ENCODE peak calls at places on chromosomes 12 and 14, in nine cellular contexts. N is HAP-1; O is lung; I is GM12878; P is CD8-positive, alpha-beta memory T cell; C is fibroblast of lung; B is cardiac muscle cell; U is mucosa of descending colon; Y is tibial nerve. L is an unnamed sample. For H3K9me3, the result is how much of the 10 kb centered on the place peaks cover.

GRCh38 chr14:76774471-76775158 is 13.3 kb downstream of the VASH1 start:
- DNase-seq in N (no peak), O (no peak), I (no peak), P (no peak), C (no peak), B (no peak), U (no peak), Y (no peak), L (no peak)

GRCh38 chr14:76977793-76978730 is 50.4 kb downstream of the IRF2BPL start:
- DNase-seq in N (no peak), O (peak), I (peak), P (peak), C (peak), B (peak), U (no peak), Y (no peak), L (peak)

GRCh38 chr14:73712540-73713141 is 1.5 kb downstream of the PNMA1 start:
- DNase-seq in N (peak), O (no peak), I (no peak), P (peak), C (no peak), B (peak), U (no peak), Y (no peak), L (no peak)

GRCh38 chr12:114254172-114254571 is 151.8 kb downstream of the TBX5 start:
- DNase-seq in N (no peak), O (no peak), I (no peak), P (no peak), C (no peak), B (no peak), U (no peak), Y (no peak), L (no peak)

GRCh38 chr14:46344327-46344937 is 307.1 kb downstream of the RPL10L start:
- DNase-seq in N (peak), O (no peak), I (peak), P (no peak), C (peak), B (peak), U (peak), Y (no peak), L (no peak)

GRCh38 chr12:131830335-131831020 is 2.3 kb downstream of the MMP17 start:
- DNase-seq in N (peak), O (peak), I (no peak), P (peak), C (peak), B (peak), U (peak), Y (peak), L (no peak)

GRCh38 chr12:26062566-26062965 is 62.3 kb downstream of the BHLHE41 start:
- DNase-seq in N (no peak), O (no peak), I (no peak), P (no peak), C (peak), B (peak), U (no peak), Y (no peak), L (no peak)

GRCh38 chr12:97275261-97276197 is 187.1 kb upstream of the RMST start:
- DNase-seq in N (peak), O (no peak), I (no peak), P (no peak), C (no peak), B (no peak), U (no peak), Y (peak), L (no peak)

GRCh38 chr12:116539905-116540482 is 19.2 kb upstream of the MAP1LC3B2 start:
- DNase-seq in N (peak), O (no peak), I (no peak), P (no peak), C (peak), B (peak), U (peak), Y (no peak), L (no peak)

GRCh38 chr12:56119361-56119796 is 1.3 kb downstream of the ZC3H10 start:
- DNase-seq in N (peak), O (peak), I (no peak), P (peak), C (peak), B (peak), U (peak), Y (no peak), L (peak)

GRCh38 chr14:73786942-73787759 is 64.5 kb upstream of the PTGR2 start:
- DNase-seq in N (peak), O (peak), I (no peak), P (peak), C (no peak), B (peak), U (peak), Y (no peak), L (peak)

GRCh38 chr12:27906127-27906500 is 66.4 kb downstream of the PTHLH start:
- DNase-seq in N (no peak), O (no peak), I (no peak), P (no peak), C (no peak), B (no peak), U (no peak), Y (no peak), L (no peak)

GRCh38 chr12:45050331-45050750 is 558 bp downstream of the DBX2 start:
- DNase-seq in N (peak), O (no peak), I (no peak), P (no peak), C (no peak), B (no peak), U (no peak), Y (no peak), L (no peak)

GRCh38 chr14:95530461-95531170 is 4.2 kb upstream of the GLRX5 start:
- DNase-seq in N (no peak), O (no peak), I (no peak), P (no peak), C (no peak), B (no peak), U (no peak), Y (no peak), L (no peak)

GRCh38 chr12:114399664-114400211 is 6.2 kb downstream of the TBX5 start:
- DNase-seq in N (no peak), O (no peak), I (no peak), P (no peak), C (peak), B (peak), U (peak), Y (no peak), L (no peak)

GRCh38 chr12:91627225-91627624 is 444.6 kb upstream of the DCN start:
- DNase-seq in N (no peak), O (no peak), I (no peak), P (no peak), C (no peak), B (no peak), U (no peak), Y (no peak), L (no peak)

GRCh38 chr12:50402270-50403000 is 1.8 kb downstream of the LARP4 start:
- DNase-seq in N (no peak), O (no peak), I (no peak), P (no peak), C (peak), B (no peak), U (no peak), Y (no peak), L (no peak)

GRCh38 chr12:89844539-89844938 is 135.9 kb upstream of the ATP2B1 start:
- DNase-seq in N (no peak), O (no peak), I (no peak), P (no peak), C (no peak), B (no peak), U (no peak), Y (no peak), L (no peak)
- H3K9me3 ChIP-seq in N (under half), O (under half), I (under half), P (under half), C (under half), B (under half), U (under half), Y (under half), L (under half)

DNA sequence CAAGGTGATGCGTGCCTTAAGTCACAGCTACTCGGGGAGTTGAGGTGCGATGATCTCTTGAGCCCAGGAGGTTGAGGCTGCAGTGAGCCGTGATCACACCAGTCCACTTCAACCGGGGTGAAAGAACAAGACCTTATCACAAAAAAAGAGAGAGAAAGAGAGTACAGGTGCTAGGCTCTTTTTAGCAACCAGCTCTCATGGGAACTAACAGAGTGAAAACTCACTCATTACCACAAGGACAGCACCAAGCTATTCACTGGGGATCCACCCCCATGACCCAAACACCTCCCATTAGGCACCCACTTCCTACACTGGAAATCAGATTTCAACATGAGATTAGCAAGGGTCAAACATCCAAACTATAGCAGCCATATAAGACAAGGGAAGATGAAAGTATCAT is 164.2 kb downstream of the NDUFA12 start:
- DNase-seq in N (no peak), O (no peak), I (peak), P (no peak), C (no peak), B (no peak), U (no peak), Y (no peak), L (no peak)
- H3K9me3 ChIP-seq in N (under half), O (under half), I (under half), P (under half), C (under half), B (under half), U (under half), Y (under half), L (under half)

GRCh38 chr14:105690671-105691070 is 164.3 kb downstream of the TMEM121 start:
- DNase-seq in N (no peak), O (no peak), I (no peak), P (no peak), C (no peak), B (no peak), U (no peak), Y (no peak), L (no peak)

GRCh38 chr14:105685003-105685402 is 158.6 kb downstream of the TMEM121 start:
- DNase-seq in N (no peak), O (no peak), I (no peak), P (no peak), C (no peak), B (no peak), U (no peak), Y (no peak), L (no peak)

GRCh38 chr14:105694961-105695360 is 168.6 kb downstream of the TMEM121 start:
- DNase-seq in N (no peak), O (no peak), I (no peak), P (no peak), C (no peak), B (no peak), U (no peak), Y (no peak), L (no peak)

GRCh38 chr14:105689722-105690121 is 163.3 kb downstream of the TMEM121 start:
- DNase-seq in N (no peak), O (no peak), I (no peak), P (no peak), C (no peak), B (no peak), U (no peak), Y (no peak), L (no peak)
- H3K9me3 ChIP-seq in N (under half), O (under half), I (under half), P (under half), C (under half), B (under half), U (under half), Y (under half), L (under half)

DNA sequence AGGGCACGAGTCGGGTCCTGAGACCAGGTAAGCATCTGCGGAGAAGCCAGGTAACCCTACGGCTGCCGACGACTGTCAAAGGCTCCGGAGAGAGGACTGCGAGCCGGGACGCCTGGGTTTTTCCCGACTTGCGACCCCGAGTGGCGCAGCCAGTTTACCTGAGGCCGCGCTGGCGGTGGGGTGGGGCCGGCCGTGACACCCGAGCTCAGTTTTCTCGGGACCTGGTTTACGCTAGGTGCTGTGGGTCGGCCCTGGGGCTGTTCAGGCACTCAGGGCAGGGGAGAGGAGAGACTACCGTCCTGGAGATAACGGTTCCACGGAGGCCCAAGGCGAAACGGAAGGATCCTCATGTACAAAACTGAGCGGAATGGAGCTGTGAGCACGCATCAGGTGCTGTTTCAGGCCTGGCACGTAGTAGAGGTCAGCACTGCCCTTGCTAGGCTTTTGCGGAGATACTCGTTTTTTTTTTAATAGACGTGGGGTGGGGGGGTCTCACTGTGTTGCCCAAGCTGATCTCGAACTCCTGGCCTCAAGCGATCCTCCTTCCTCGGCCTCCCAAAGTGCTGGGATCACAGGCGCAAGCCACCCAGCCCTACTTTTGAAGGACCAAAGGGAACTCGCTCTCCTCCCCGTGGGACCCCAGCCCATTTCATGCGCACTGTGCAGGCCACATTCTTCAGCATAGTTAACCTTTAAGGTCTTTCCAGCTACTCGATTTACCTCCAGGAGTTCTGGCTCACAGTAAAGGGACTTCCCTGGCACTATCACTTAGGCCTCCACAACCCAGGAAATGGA is 466 bp downstream of the MTRFR start:
- DNase-seq in N (no peak), O (no peak), I (no peak), P (no peak), C (no peak), B (peak), U (no peak), Y (no peak), L (no peak)
- H3K9me3 ChIP-seq in N (under half), O (under half), I (under half), P (under half), C (under half), B (under half), U (under half), Y (under half), L (under half)

DNA sequence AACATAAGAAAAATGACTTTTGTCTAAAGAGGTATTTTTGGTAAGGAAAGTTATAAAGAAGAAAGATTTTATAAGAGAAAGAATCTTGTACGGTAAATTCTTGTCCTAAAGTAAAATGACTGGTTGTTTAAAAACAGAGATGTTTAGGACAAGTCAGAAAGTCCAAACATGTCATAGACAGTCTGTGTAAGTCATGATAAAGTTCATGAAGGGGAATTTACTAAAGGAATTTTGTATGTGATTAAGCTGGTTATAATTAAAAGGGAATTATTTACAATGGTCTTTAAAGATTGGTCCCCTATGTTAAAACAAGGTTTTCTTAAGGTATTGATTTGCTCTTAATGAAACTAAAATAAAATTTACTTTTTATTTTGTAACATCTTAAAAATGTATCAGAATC is 269.4 kb upstream of the CCDC196 start:
- DNase-seq in N (no peak), O (no peak), I (no peak), P (no peak), C (no peak), B (no peak), U (no peak), Y (no peak), L (no peak)
- H3K9me3 ChIP-seq in N (under half), O (under half), I (under half), P (under half), C (under half), B (under half), U (under half), Y (under half), L (under half)

L was measured in T-helper 17 cell.